ENCODE peak calls at places on chromosomes 12 and 14, in six cellular contexts. R is Peyer's patch, J is left ventricle myocardium inferior, L is WTC11, A is HCT116, S is K562. G is an unnamed sample.

GRCh38 chr12:122946690-122947271 is 19.5 kb downstream of the ABCB9 start:
- DNase-seq in A (peak; percentile 92), J (peak; percentile 68), S (peak; percentile 63), R (peak; percentile 94), L (no peak), G (no peak)

GRCh38 chr14:81235096-81235495 is 14.3 kb upstream of the GTF2A1 start:
- DNase-seq in R (no peak), L (no peak), A (no peak), S (no peak), J (no peak), G (no peak)

GRCh38 chr12:26112703-26113147 is 12.1 kb downstream of the BHLHE41 start:
- DNase-seq in R (no peak), A (no peak), J (no peak), L (no peak), S (no peak), G (no peak)

GRCh38 chr12:108797677-108798076 is 59.7 kb downstream of the SSH1 start:
- DNase-seq in R (no peak), J (no peak), S (no peak), L (no peak), A (no peak), G (no peak)

GRCh38 chr12:87985069-87985675 is 44.0 kb downstream of the C12orf50 start:
- DNase-seq in L (no peak), S (no peak), J (no peak), R (no peak), A (no peak), G (no peak)

GRCh38 chr14:40623641-40624040 is 983.0 kb upstream of the LRFN5 start:
- DNase-seq in S (no peak), R (no peak), L (no peak), A (no peak), J (no peak), G (no peak)

GRCh38 chr14:36430662-36431084 is 89.4 kb downstream of the NKX2-1 start:
- DNase-seq in R (no peak), S (no peak), J (no peak), A (no peak), L (no peak), G (no peak)

GRCh38 chr12:1474059-1474537 is 120.3 kb downstream of the FBXL14 start:
- DNase-seq in J (no peak), L (no peak), A (peak; percentile 65), S (no peak), R (no peak), G (peak; percentile 29)

GRCh38 chr14:56333361-56334279 is 215.4 kb downstream of the PELI2 start:
- DNase-seq in L (no peak), J (no peak), A (no peak), S (no peak), R (no peak), G (no peak)

GRCh38 chr14:94601961-94602391 is 10.2 kb upstream of the SERPINA3 start:
- DNase-seq in S (peak; percentile 7), J (peak; percentile 75), R (peak; percentile 69), A (peak; percentile 27), L (no peak), G (no peak)

GRCh38 chr12:108833355-108833733 is 24.0 kb downstream of the SSH1 start:
- DNase-seq in L (no peak), A (peak; percentile 71), R (no peak), S (no peak), J (peak; percentile 44), G (no peak)

DNA sequence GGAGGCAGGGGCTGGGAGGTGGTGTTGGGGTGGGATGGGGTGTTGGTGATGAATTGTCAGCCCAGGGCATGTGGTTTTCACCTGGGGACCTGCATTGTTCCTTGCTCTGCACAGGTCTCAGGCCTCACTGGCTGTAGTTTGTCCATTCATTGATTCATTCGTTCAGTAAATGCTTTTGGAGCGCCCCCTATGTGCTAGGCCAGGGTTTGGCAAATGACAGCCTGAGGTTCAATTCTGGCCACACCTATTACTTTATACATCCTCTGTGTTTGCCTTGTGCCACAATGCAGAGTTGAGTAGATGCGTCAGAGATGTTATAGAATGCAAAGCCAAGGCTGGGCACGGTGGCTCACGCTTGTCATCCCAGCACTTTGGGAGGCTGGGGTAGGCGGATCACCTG is 4.7 kb downstream of the ADCK1 start:
- DNase-seq in S (peak; percentile 27), R (peak; percentile 52), J (no peak), A (no peak), L (peak; percentile 69), G (no peak)
- TF ChIP-seq CTCF in S (peak; percentile 50), R (peak; percentile 32), J (peak; percentile 12), A (peak; percentile 77), L (peak; percentile 48), G (peak; percentile 46)

DNA sequence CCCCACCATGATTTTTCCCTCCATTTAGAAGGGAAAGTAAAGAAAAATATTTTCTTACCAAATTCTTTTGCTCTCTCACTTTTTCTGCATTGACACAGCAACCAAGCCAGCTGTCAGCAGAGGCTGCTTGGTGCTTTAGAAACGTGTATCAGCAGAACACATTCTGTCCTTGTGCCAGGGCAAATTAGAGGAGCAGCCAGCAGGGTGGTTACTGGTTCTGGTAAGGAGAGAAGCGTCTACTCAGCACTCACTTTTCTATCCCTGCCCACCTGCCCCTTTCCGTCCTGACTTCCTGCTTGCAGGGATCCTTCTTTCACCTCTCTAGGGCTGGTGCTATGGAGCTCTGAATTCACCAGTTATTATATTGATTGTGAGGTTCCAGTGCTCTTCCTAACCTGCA is 327.5 kb upstream of the PDE3A start:
- DNase-seq in A (no peak), L (no peak), S (no peak), R (no peak), J (peak; percentile 35), G (no peak)
- TF ChIP-seq CTCF in A (no peak), L (no peak), S (no peak), R (no peak), J (peak; percentile 39), G (no peak)

GRCh38 chr12:42364692-42365091 is 38.7 kb downstream of the PPHLN1 start:
- DNase-seq in R (no peak), J (no peak), S (no peak), L (peak; percentile 44), A (no peak), G (no peak)
- TF ChIP-seq CTCF in R (no peak), J (no peak), S (peak; percentile 52), L (no peak), A (no peak), G (no peak)

GRCh38 chr12:29614926-29615325 is 117.4 kb upstream of the OVCH1 start:
- DNase-seq in R (no peak), J (no peak), L (no peak), S (no peak), A (no peak), G (no peak)

GRCh38 chr12:29609431-29610215 is 112.1 kb upstream of the OVCH1 start:
- DNase-seq in R (no peak), L (no peak), A (no peak), S (no peak), J (no peak), G (no peak)

GRCh38 chr12:29610473-29611174 is 113.1 kb upstream of the OVCH1 start:
- DNase-seq in R (no peak), S (no peak), A (no peak), J (no peak), L (no peak), G (no peak)

GRCh38 chr12:29612912-29613311 is 115.4 kb upstream of the OVCH1 start:
- DNase-seq in S (no peak), R (no peak), J (no peak), L (no peak), A (no peak), G (no peak)

DNA sequence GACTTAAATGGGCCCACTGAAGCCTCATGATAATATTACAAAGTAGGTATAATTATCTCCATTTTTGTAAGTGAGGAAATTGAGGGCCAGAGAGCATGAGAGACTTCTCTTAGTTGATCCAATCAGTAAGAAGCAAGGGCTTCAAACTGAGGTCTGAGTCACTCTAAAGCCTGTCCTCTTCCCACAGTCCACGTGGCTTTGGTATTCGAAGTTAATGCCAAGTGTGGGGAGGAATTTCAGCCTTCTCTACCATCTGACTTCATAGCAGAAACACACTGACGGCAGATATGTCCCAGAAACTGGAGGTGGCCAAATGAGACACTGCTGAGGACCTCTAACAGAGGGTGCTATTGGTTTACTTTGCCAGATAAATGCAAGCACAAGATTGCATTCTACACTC is 114.4 kb upstream of the OVCH1 start:
- DNase-seq in S (no peak), A (no peak), R (no peak), J (no peak), L (no peak), G (no peak)
- TF ChIP-seq CTCF in S (no peak), A (no peak), R (no peak), J (no peak), L (no peak), G (no peak)

GRCh38 chr14:93115920-93116675 is at the start of gene ITPK1:
- DNase-seq in A (no peak), L (peak; percentile 52), J (peak; percentile 55), R (peak; percentile 77), S (peak; percentile 55), G (no peak)
- TF ChIP-seq CTCF in A (no peak), L (peak; percentile 63), J (peak; percentile 47), R (peak; percentile 60), S (no peak), G (peak; percentile 65)

DNA sequence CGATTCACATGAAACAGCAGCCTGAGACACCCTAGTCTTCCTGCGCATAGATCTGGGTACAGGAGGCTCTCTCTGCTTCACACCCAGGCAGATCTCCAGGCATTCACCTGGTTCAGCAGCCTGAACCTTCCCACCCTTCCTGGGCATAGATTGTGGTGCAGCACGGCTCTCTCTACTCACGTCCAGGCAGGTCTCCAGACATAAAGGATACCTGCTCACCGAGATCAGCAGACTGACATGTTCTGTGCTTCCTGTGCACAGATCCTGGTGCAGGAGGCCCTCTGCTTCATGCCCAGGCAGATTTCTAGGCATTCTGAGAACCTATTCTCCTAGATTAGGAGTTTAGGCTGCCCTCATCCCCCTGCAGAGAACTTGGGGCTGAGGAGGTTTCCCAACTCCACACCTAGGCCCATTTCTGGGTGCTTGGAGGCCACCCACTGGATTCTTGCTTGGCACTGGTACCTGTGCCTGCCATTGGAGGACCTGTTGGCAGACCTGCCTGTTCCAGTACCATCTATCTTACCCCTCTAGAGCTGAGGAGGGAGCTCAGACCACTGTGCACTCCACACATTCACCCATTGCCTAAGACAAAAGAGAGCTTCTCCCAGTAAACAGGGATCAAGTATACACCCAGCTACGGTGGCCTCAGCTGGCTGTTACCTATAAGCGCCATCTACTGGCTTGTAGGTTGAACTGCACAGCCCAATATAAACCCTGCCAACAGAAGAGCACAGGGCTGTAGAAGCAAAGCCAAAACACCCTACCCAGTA is 28.0 kb upstream of the GARIN6 start:
- DNase-seq in R (no peak), L (peak; percentile 49), A (peak; percentile 23), J (no peak), S (peak; percentile 10), G (no peak)
- TF ChIP-seq CTCF in R (peak; percentile 3), L (peak; percentile 72), A (peak; percentile 80), J (peak; percentile 32), S (peak; percentile 52), G (peak; percentile 70)

GRCh38 chr14:74762917-74763802 is at the start of gene YLPM1:
- DNase-seq in R (peak; percentile 96), L (peak; percentile 87), A (peak; percentile 96), S (peak; percentile 85), J (peak; percentile 91), G (peak; percentile 93)
- TF ChIP-seq CTCF in R (peak; percentile 37), L (no peak), A (peak; percentile 33), S (peak; percentile 69), J (peak; percentile 59), G (peak; percentile 66)